ENCODE peak calls at places on chromosomes 2 and 18, in nine cellular contexts. One of them, this sample, is unnamed.

GRCh38 chr2:74222300-74222650 is 23.9 kb downstream of the MTHFD2 start:
- DNase-seq in left kidney: no peak
- DNase-seq in lower lobe of right lung: no peak
- DNase-seq in NCI-H345: no peak
- DNase-seq in NCI-H1048: no peak
- DNase-seq in amniotic stem cell: no peak
- DNase-seq in body of pancreas: no peak
- DNase-seq in psoas muscle: no peak
- DNase-seq in NCI-H1417: no peak
- DNase-seq in this sample: no peak

GRCh38 chr2:224058048-224058775 is 19.1 kb upstream of the SERPINE2 start:
- DNase-seq in psoas muscle: no peak
- DNase-seq in left kidney: no peak
- DNase-seq in NCI-H345: no peak
- DNase-seq in lower lobe of right lung: no peak
- DNase-seq in amniotic stem cell: no peak
- DNase-seq in body of pancreas: no peak
- DNase-seq in NCI-H1048: no peak
- DNase-seq in NCI-H1417: no peak
- DNase-seq in this sample: no peak

GRCh38 chr2:226847511-226847910 is 11.7 kb downstream of the RHBDD1 start:
- DNase-seq in body of pancreas: no peak
- DNase-seq in NCI-H345: no peak
- DNase-seq in left kidney: no peak
- DNase-seq in lower lobe of right lung: no peak
- DNase-seq in NCI-H1417: no peak
- DNase-seq in psoas muscle: no peak
- DNase-seq in amniotic stem cell: no peak
- DNase-seq in NCI-H1048: no peak
- DNase-seq in this sample: no peak

GRCh38 chr2:232523682-232524597 is 2.0 kb upstream of the CHRND start:
- DNase-seq in NCI-H1048: no peak
- DNase-seq in body of pancreas: no peak
- DNase-seq in amniotic stem cell: no peak
- DNase-seq in NCI-H345: peak; percentile 26
- DNase-seq in left kidney: peak; percentile 85
- DNase-seq in psoas muscle: peak; percentile 84
- DNase-seq in lower lobe of right lung: no peak
- DNase-seq in NCI-H1417: no peak
- DNase-seq in this sample: no peak

GRCh38 chr2:156537147-156537546 is 101.0 kb downstream of the GPD2 start:
- DNase-seq in left kidney: no peak
- DNase-seq in NCI-H1048: no peak
- DNase-seq in amniotic stem cell: peak; percentile 43
- DNase-seq in psoas muscle: no peak
- DNase-seq in NCI-H345: no peak
- DNase-seq in body of pancreas: no peak
- DNase-seq in NCI-H1417: no peak
- DNase-seq in lower lobe of right lung: no peak
- DNase-seq in this sample: no peak

GRCh38 chr2:85215074-85216050 is 82.2 kb downstream of the TCF7L1 start:
- DNase-seq in amniotic stem cell: peak; percentile 53
- DNase-seq in body of pancreas: no peak
- DNase-seq in psoas muscle: peak; percentile 58
- DNase-seq in NCI-H1048: no peak
- DNase-seq in NCI-H345: peak; percentile 50
- DNase-seq in NCI-H1417: peak; percentile 24
- DNase-seq in lower lobe of right lung: no peak
- DNase-seq in left kidney: peak; percentile 88
- DNase-seq in this sample: peak; percentile 79

GRCh38 chr18:56606623-56607022 is 31.8 kb downstream of the TXNL1 start:
- DNase-seq in amniotic stem cell: no peak
- DNase-seq in psoas muscle: no peak
- DNase-seq in NCI-H1048: no peak
- DNase-seq in left kidney: no peak
- DNase-seq in body of pancreas: no peak
- DNase-seq in NCI-H1417: no peak
- DNase-seq in NCI-H345: no peak
- DNase-seq in lower lobe of right lung: no peak
- DNase-seq in this sample: no peak

GRCh38 chr2:207458582-207458981 is 71.2 kb upstream of the CREB1 start:
- DNase-seq in NCI-H1417: no peak
- DNase-seq in NCI-H345: no peak
- DNase-seq in NCI-H1048: no peak
- DNase-seq in psoas muscle: no peak
- DNase-seq in body of pancreas: no peak
- DNase-seq in left kidney: no peak
- DNase-seq in lower lobe of right lung: no peak
- DNase-seq in amniotic stem cell: no peak
- DNase-seq in this sample: no peak

GRCh38 chr2:39024833-39025232 is 96.0 kb downstream of the SOS1 start:
- DNase-seq in NCI-H345: no peak
- DNase-seq in left kidney: no peak
- DNase-seq in amniotic stem cell: no peak
- DNase-seq in psoas muscle: no peak
- DNase-seq in NCI-H1417: no peak
- DNase-seq in lower lobe of right lung: no peak
- DNase-seq in NCI-H1048: no peak
- DNase-seq in body of pancreas: no peak
- DNase-seq in this sample: no peak

GRCh38 chr2:224951723-224952481 is 90.4 kb downstream of the DOCK10 start:
- DNase-seq in amniotic stem cell: no peak
- DNase-seq in psoas muscle: no peak
- DNase-seq in NCI-H345: no peak
- DNase-seq in NCI-H1048: no peak
- DNase-seq in NCI-H1417: no peak
- DNase-seq in body of pancreas: no peak
- DNase-seq in lower lobe of right lung: no peak
- DNase-seq in left kidney: no peak
- DNase-seq in this sample: no peak

GRCh38 chr2:65436169-65436824 is 3.9 kb upstream of the SPRED2 start:
- DNase-seq in psoas muscle: peak; percentile 98
- DNase-seq in NCI-H345: peak; percentile 85
- DNase-seq in body of pancreas: peak; percentile 92
- DNase-seq in NCI-H1048: peak; percentile 34
- DNase-seq in lower lobe of right lung: peak; percentile 93
- DNase-seq in left kidney: peak; percentile 91
- DNase-seq in NCI-H1417: peak; percentile 86
- DNase-seq in amniotic stem cell: peak; percentile 89
- DNase-seq in this sample: peak; percentile 81

GRCh38 chr2:39665811-39666488 is at the start of gene TMEM178A:
- DNase-seq in amniotic stem cell: no peak
- DNase-seq in psoas muscle: peak; percentile 56
- DNase-seq in lower lobe of right lung: peak; percentile 47
- DNase-seq in NCI-H345: peak; percentile 33
- DNase-seq in NCI-H1048: no peak
- DNase-seq in left kidney: peak; percentile 87
- DNase-seq in body of pancreas: peak; percentile 22
- DNase-seq in NCI-H1417: no peak
- DNase-seq in this sample: no peak

GRCh38 chr18:78073275-78073674 is 823.6 kb downstream of the GALR1 start:
- DNase-seq in NCI-H1048: peak; percentile 5
- DNase-seq in psoas muscle: no peak
- DNase-seq in NCI-H345: peak; percentile 39
- DNase-seq in lower lobe of right lung: no peak
- DNase-seq in left kidney: peak; percentile 66
- DNase-seq in amniotic stem cell: no peak
- DNase-seq in NCI-H1417: no peak
- DNase-seq in body of pancreas: no peak
- DNase-seq in this sample: no peak

GRCh38 chr2:186853871-186854435 is 5.0 kb upstream of the ZSWIM2 start:
- DNase-seq in NCI-H1048: no peak
- DNase-seq in psoas muscle: no peak
- DNase-seq in left kidney: no peak
- DNase-seq in NCI-H1417: no peak
- DNase-seq in body of pancreas: no peak
- DNase-seq in amniotic stem cell: peak; percentile 5
- DNase-seq in NCI-H345: no peak
- DNase-seq in lower lobe of right lung: no peak
- DNase-seq in this sample: peak; percentile 10

GRCh38 chr2:70732736-70733427 is 35.1 kb downstream of the ADD2 start:
- DNase-seq in lower lobe of right lung: no peak
- DNase-seq in left kidney: no peak
- DNase-seq in NCI-H1417: no peak
- DNase-seq in psoas muscle: no peak
- DNase-seq in NCI-H1048: no peak
- DNase-seq in body of pancreas: no peak
- DNase-seq in NCI-H345: no peak
- DNase-seq in amniotic stem cell: no peak
- DNase-seq in this sample: no peak

GRCh38 chr2:85154048-85154753 is 21.0 kb downstream of the TCF7L1 start:
- DNase-seq in amniotic stem cell: no peak
- DNase-seq in NCI-H1417: no peak
- DNase-seq in NCI-H1048: no peak
- DNase-seq in body of pancreas: no peak
- DNase-seq in lower lobe of right lung: no peak
- DNase-seq in NCI-H345: no peak
- DNase-seq in left kidney: no peak
- DNase-seq in psoas muscle: no peak
- DNase-seq in this sample: no peak

GRCh38 chr18:45567123-45567522 is 48.2 kb upstream of the SLC14A2 start:
- DNase-seq in NCI-H1417: no peak
- DNase-seq in psoas muscle: no peak
- DNase-seq in left kidney: peak; percentile 71
- DNase-seq in NCI-H1048: no peak
- DNase-seq in lower lobe of right lung: no peak
- DNase-seq in NCI-H345: no peak
- DNase-seq in amniotic stem cell: no peak
- DNase-seq in body of pancreas: no peak
- DNase-seq in this sample: no peak

GRCh38 chr2:204019572-204020501 is 83.3 kb downstream of the ICOS start:
- DNase-seq in NCI-H345: no peak
- DNase-seq in lower lobe of right lung: no peak
- DNase-seq in left kidney: no peak
- DNase-seq in body of pancreas: no peak
- DNase-seq in amniotic stem cell: no peak
- DNase-seq in NCI-H1417: no peak
- DNase-seq in NCI-H1048: no peak
- DNase-seq in psoas muscle: no peak
- DNase-seq in this sample: no peak